ENCODE peak calls at places on chromosomes 2 and 18, in seven cellular contexts. F, L, W, R, Y, V and P are unnamed samples.

GRCh38 chr2:218367415-218368149 is 10.9 kb downstream of the CATIP start:
- DNase-seq in Y (peak), V (peak), F (peak), L (peak), R (peak), W (peak), P (peak)

GRCh38 chr2:36869606-36870005 is 96.7 kb downstream of the STRN start:
- DNase-seq in L (no peak), R (no peak), F (no peak), Y (no peak), W (no peak), V (no peak), P (no peak)

GRCh38 chr2:181311841-181312240 is 145.3 kb upstream of the ITGA4 start:
- DNase-seq in V (no peak), Y (no peak), F (peak), W (no peak), L (no peak), R (peak), P (peak)

GRCh38 chr2:1653137-1653789 is 91.1 kb downstream of the PXDN start:
- DNase-seq in R (no peak), V (no peak), W (peak), L (no peak), F (no peak), Y (no peak), P (no peak)

GRCh38 chr2:15884790-15885189 is 55.6 kb upstream of the MYCN start:
- DNase-seq in W (no peak), R (no peak), Y (no peak), V (no peak), L (no peak), F (no peak), P (no peak)

GRCh38 chr2:206800501-206801416 is 35.4 kb downstream of the FASTKD2 start:
- DNase-seq in W (peak), Y (peak), R (peak), F (peak), L (no peak), V (peak), P (peak)

GRCh38 chr2:156944871-156945270 is 312.6 kb upstream of the GALNT5 start:
- DNase-seq in R (no peak), F (no peak), Y (no peak), V (no peak), L (no peak), W (no peak), P (no peak)

GRCh38 chr2:101740555-101740964 is 43.1 kb downstream of the MAP4K4 start:
- DNase-seq in F (no peak), Y (no peak), L (no peak), V (no peak), W (no peak), R (no peak), P (no peak)

GRCh38 chr18:79805211-79805862 is 7.6 kb downstream of the KCNG2 start:
- DNase-seq in W (no peak), R (no peak), F (no peak), L (no peak), Y (no peak), V (no peak), P (no peak)

GRCh38 chr2:121075641-121076500 is 209.1 kb downstream of the TFCP2L1 start:
- DNase-seq in L (no peak), R (no peak), V (peak), W (no peak), F (no peak), Y (no peak), P (no peak)

GRCh38 chr2:48692292-48692691 is 63.2 kb downstream of the LHCGR start:
- DNase-seq in W (no peak), Y (no peak), F (no peak), R (no peak), L (no peak), V (no peak), P (no peak)

GRCh38 chr2:236988690-236989639 is 96.7 kb upstream of the COPS8 start:
- DNase-seq in R (no peak), L (no peak), W (no peak), F (no peak), Y (no peak), V (no peak), P (no peak)

GRCh38 chr2:17148298-17149228 is 369.7 kb downstream of the RAD51AP2 start:
- DNase-seq in F (peak), W (no peak), V (peak), R (no peak), Y (no peak), L (no peak), P (peak)

GRCh38 chr2:102619414-102620319 is at the start of gene SLC9A2:
- DNase-seq in L (no peak), F (peak), W (peak), R (peak), Y (no peak), V (no peak), P (peak)

GRCh38 chr2:44941551-44942234 is at the start of gene SIX3:
- DNase-seq in V (no peak), F (peak), W (peak), Y (no peak), R (peak), L (no peak), P (peak)

GRCh38 chr2:85792783-85793441 is 39.1 kb downstream of the ATOH8 start:
- DNase-seq in F (no peak), W (peak), Y (no peak), R (no peak), L (no peak), V (no peak), P (no peak)

GRCh38 chr2:74576830-74577229 is 22.3 kb downstream of the DOK1 start:
- DNase-seq in L (no peak), V (peak), F (peak), W (peak), R (no peak), Y (no peak), P (no peak)

GRCh38 chr2:119826370-119826961 is 66.7 kb downstream of the PTPN4 start:
- DNase-seq in L (no peak), W (peak), F (peak), R (peak), Y (no peak), V (peak), P (peak)

GRCh38 chr2:124538549-124538948 is 513.5 kb downstream of the CNTNAP5 start:
- DNase-seq in L (no peak), F (no peak), R (no peak), W (no peak), V (no peak), Y (no peak), P (no peak)

GRCh38 chr18:59459352-59460059 is 100.4 kb upstream of the LMAN1 start:
- DNase-seq in W (peak), L (no peak), Y (no peak), R (no peak), V (peak), F (peak), P (peak)

GRCh38 chr2:173747037-173747436 is 218.1 kb downstream of the SP3 start:
- DNase-seq in V (no peak), F (no peak), R (no peak), W (no peak), L (no peak), Y (no peak), P (no peak)

GRCh38 chr2:209937893-209938292 is 64.5 kb upstream of the RPE start:
- DNase-seq in Y (no peak), R (no peak), L (no peak), F (no peak), W (no peak), V (no peak), P (no peak)

GRCh38 chr18:7978834-7979233 is 411.7 kb downstream of the PTPRM start:
- DNase-seq in R (no peak), Y (no peak), F (no peak), W (no peak), L (no peak), V (no peak), P (no peak)